ENCODE peak calls at places on chromosome 9, in eight cellular contexts. One of them, this sample, is unnamed.

GRCh38 chr9:8053501-8053900 is 253.9 kb upstream of the DMAC1 start:
- DNase-seq in right lobe of liver: no peak
- DNase-seq in pancreas: no peak
- DNase-seq in iris pigment epithelial cell: no peak
- DNase-seq in activated naive CD4-positive, alpha-beta T cell treated with Interleukin-2 at 50 U/mL for 16 hours: no peak
- DNase-seq in T-helper 9 cell: no peak
- DNase-seq in GM12892: no peak
- DNase-seq in tibial artery: no peak
- DNase-seq in this sample: no peak

GRCh38 chr9:110526426-110526825 is 53.1 kb downstream of the SVEP1 start:
- DNase-seq in GM12892: no peak
- DNase-seq in tibial artery: no peak
- DNase-seq in right lobe of liver: no peak
- DNase-seq in pancreas: no peak
- DNase-seq in T-helper 9 cell: no peak
- DNase-seq in activated naive CD4-positive, alpha-beta T cell treated with Interleukin-2 at 50 U/mL for 16 hours: no peak
- DNase-seq in iris pigment epithelial cell: peak
- DNase-seq in this sample: peak

GRCh38 chr9:8728910-8729309 is 929.3 kb upstream of the DMAC1 start:
- DNase-seq in T-helper 9 cell: no peak
- DNase-seq in activated naive CD4-positive, alpha-beta T cell treated with Interleukin-2 at 50 U/mL for 16 hours: no peak
- DNase-seq in iris pigment epithelial cell: no peak
- DNase-seq in pancreas: no peak
- DNase-seq in right lobe of liver: no peak
- DNase-seq in tibial artery: no peak
- DNase-seq in GM12892: no peak
- DNase-seq in this sample: no peak

GRCh38 chr9:32069169-32069813 is 315.2 kb upstream of the ACO1 start:
- DNase-seq in right lobe of liver: no peak
- DNase-seq in pancreas: no peak
- DNase-seq in activated naive CD4-positive, alpha-beta T cell treated with Interleukin-2 at 50 U/mL for 16 hours: no peak
- DNase-seq in iris pigment epithelial cell: no peak
- DNase-seq in T-helper 9 cell: no peak
- DNase-seq in tibial artery: no peak
- DNase-seq in GM12892: no peak
- DNase-seq in this sample: no peak

GRCh38 chr9:17799383-17799782 is 220.5 kb downstream of the SH3GL2 start:
- DNase-seq in T-helper 9 cell: no peak
- DNase-seq in pancreas: no peak
- DNase-seq in tibial artery: no peak
- DNase-seq in right lobe of liver: no peak
- DNase-seq in iris pigment epithelial cell: peak
- DNase-seq in GM12892: no peak
- DNase-seq in activated naive CD4-positive, alpha-beta T cell treated with Interleukin-2 at 50 U/mL for 16 hours: no peak
- DNase-seq in this sample: peak

GRCh38 chr9:134657666-134658377 is 16.2 kb downstream of the COL5A1 start:
- DNase-seq in GM12892: no peak
- DNase-seq in T-helper 9 cell: no peak
- DNase-seq in iris pigment epithelial cell: no peak
- DNase-seq in tibial artery: no peak
- DNase-seq in activated naive CD4-positive, alpha-beta T cell treated with Interleukin-2 at 50 U/mL for 16 hours: no peak
- DNase-seq in right lobe of liver: no peak
- DNase-seq in pancreas: no peak
- DNase-seq in this sample: no peak

GRCh38 chr9:72364679-72365524 is at the start of gene ZFAND5:
- DNase-seq in GM12892: peak
- DNase-seq in activated naive CD4-positive, alpha-beta T cell treated with Interleukin-2 at 50 U/mL for 16 hours: peak
- DNase-seq in right lobe of liver: peak
- DNase-seq in iris pigment epithelial cell: peak
- DNase-seq in tibial artery: peak
- DNase-seq in pancreas: peak
- DNase-seq in T-helper 9 cell: peak
- DNase-seq in this sample: peak

GRCh38 chr9:107751522-107752235 is 262.1 kb upstream of the KLF4 start:
- DNase-seq in activated naive CD4-positive, alpha-beta T cell treated with Interleukin-2 at 50 U/mL for 16 hours: no peak
- DNase-seq in iris pigment epithelial cell: peak
- DNase-seq in pancreas: peak
- DNase-seq in tibial artery: peak
- DNase-seq in GM12892: no peak
- DNase-seq in T-helper 9 cell: no peak
- DNase-seq in right lobe of liver: peak
- DNase-seq in this sample: no peak

GRCh38 chr9:137087409-137087925 is 682 bp downstream of the MAN1B1 start:
- DNase-seq in activated naive CD4-positive, alpha-beta T cell treated with Interleukin-2 at 50 U/mL for 16 hours: no peak
- DNase-seq in iris pigment epithelial cell: no peak
- DNase-seq in GM12892: no peak
- DNase-seq in pancreas: no peak
- DNase-seq in tibial artery: no peak
- DNase-seq in right lobe of liver: no peak
- DNase-seq in T-helper 9 cell: no peak
- DNase-seq in this sample: no peak

GRCh38 chr9:124348831-124349230 is 66.4 kb downstream of the PSMB7 start:
- DNase-seq in tibial artery: peak
- DNase-seq in GM12892: no peak
- DNase-seq in activated naive CD4-positive, alpha-beta T cell treated with Interleukin-2 at 50 U/mL for 16 hours: no peak
- DNase-seq in iris pigment epithelial cell: no peak
- DNase-seq in right lobe of liver: no peak
- DNase-seq in pancreas: no peak
- DNase-seq in T-helper 9 cell: no peak
- DNase-seq in this sample: no peak

GRCh38 chr9:118595719-118596305 is 773.4 kb downstream of the BRINP1 start:
- DNase-seq in activated naive CD4-positive, alpha-beta T cell treated with Interleukin-2 at 50 U/mL for 16 hours: no peak
- DNase-seq in GM12892: no peak
- DNase-seq in right lobe of liver: no peak
- DNase-seq in tibial artery: no peak
- DNase-seq in T-helper 9 cell: no peak
- DNase-seq in iris pigment epithelial cell: peak
- DNase-seq in pancreas: peak
- DNase-seq in this sample: peak

GRCh38 chr9:134879664-134880483 is 736 bp upstream of the FCN2 start:
- DNase-seq in GM12892: no peak
- DNase-seq in T-helper 9 cell: no peak
- DNase-seq in tibial artery: no peak
- DNase-seq in iris pigment epithelial cell: no peak
- DNase-seq in activated naive CD4-positive, alpha-beta T cell treated with Interleukin-2 at 50 U/mL for 16 hours: no peak
- DNase-seq in right lobe of liver: no peak
- DNase-seq in pancreas: no peak
- DNase-seq in this sample: no peak

GRCh38 chr9:128104171-128104618 is 23.3 kb downstream of the PTGES2 start:
- DNase-seq in iris pigment epithelial cell: no peak
- DNase-seq in tibial artery: no peak
- DNase-seq in right lobe of liver: peak
- DNase-seq in pancreas: peak
- DNase-seq in T-helper 9 cell: no peak
- DNase-seq in activated naive CD4-positive, alpha-beta T cell treated with Interleukin-2 at 50 U/mL for 16 hours: no peak
- DNase-seq in GM12892: no peak
- DNase-seq in this sample: no peak

GRCh38 chr9:84466580-84467285 is 126.2 kb upstream of the SLC28A3 start:
- DNase-seq in pancreas: no peak
- DNase-seq in activated naive CD4-positive, alpha-beta T cell treated with Interleukin-2 at 50 U/mL for 16 hours: no peak
- DNase-seq in T-helper 9 cell: no peak
- DNase-seq in GM12892: no peak
- DNase-seq in tibial artery: no peak
- DNase-seq in right lobe of liver: no peak
- DNase-seq in iris pigment epithelial cell: no peak
- DNase-seq in this sample: no peak

GRCh38 chr9:114718801-114719221 is 36.8 kb upstream of the TEX48 start:
- DNase-seq in GM12892: no peak
- DNase-seq in iris pigment epithelial cell: no peak
- DNase-seq in right lobe of liver: no peak
- DNase-seq in pancreas: no peak
- DNase-seq in activated naive CD4-positive, alpha-beta T cell treated with Interleukin-2 at 50 U/mL for 16 hours: peak
- DNase-seq in T-helper 9 cell: peak
- DNase-seq in tibial artery: no peak
- DNase-seq in this sample: no peak

GRCh38 chr9:90099262-90099982 is 494.6 kb downstream of the GADD45G start:
- DNase-seq in pancreas: no peak
- DNase-seq in GM12892: no peak
- DNase-seq in iris pigment epithelial cell: peak
- DNase-seq in T-helper 9 cell: no peak
- DNase-seq in tibial artery: no peak
- DNase-seq in activated naive CD4-positive, alpha-beta T cell treated with Interleukin-2 at 50 U/mL for 16 hours: no peak
- DNase-seq in right lobe of liver: no peak
- DNase-seq in this sample: no peak

GRCh38 chr9:6239048-6239461 is 23.4 kb downstream of the IL33 start:
- DNase-seq in right lobe of liver: no peak
- DNase-seq in activated naive CD4-positive, alpha-beta T cell treated with Interleukin-2 at 50 U/mL for 16 hours: no peak
- DNase-seq in tibial artery: no peak
- DNase-seq in iris pigment epithelial cell: peak
- DNase-seq in T-helper 9 cell: no peak
- DNase-seq in pancreas: no peak
- DNase-seq in GM12892: no peak
- DNase-seq in this sample: no peak

GRCh38 chr9:20253635-20254034 is 368.7 kb downstream of the MLLT3 start:
- DNase-seq in pancreas: no peak
- DNase-seq in iris pigment epithelial cell: no peak
- DNase-seq in right lobe of liver: no peak
- DNase-seq in tibial artery: no peak
- DNase-seq in GM12892: no peak
- DNase-seq in T-helper 9 cell: no peak
- DNase-seq in activated naive CD4-positive, alpha-beta T cell treated with Interleukin-2 at 50 U/mL for 16 hours: no peak
- DNase-seq in this sample: no peak

GRCh38 chr9:6564370-6564769 is 81.2 kb downstream of the GLDC start:
- DNase-seq in T-helper 9 cell: no peak
- DNase-seq in pancreas: no peak
- DNase-seq in GM12892: no peak
- DNase-seq in iris pigment epithelial cell: peak
- DNase-seq in activated naive CD4-positive, alpha-beta T cell treated with Interleukin-2 at 50 U/mL for 16 hours: no peak
- DNase-seq in right lobe of liver: no peak
- DNase-seq in tibial artery: peak
- DNase-seq in this sample: no peak

GRCh38 chr9:99103909-99104458 is 929 bp upstream of the TGFBR1 start:
- DNase-seq in pancreas: no peak
- DNase-seq in GM12892: no peak
- DNase-seq in T-helper 9 cell: no peak
- DNase-seq in activated naive CD4-positive, alpha-beta T cell treated with Interleukin-2 at 50 U/mL for 16 hours: no peak
- DNase-seq in right lobe of liver: no peak
- DNase-seq in tibial artery: peak
- DNase-seq in iris pigment epithelial cell: peak
- DNase-seq in this sample: no peak

GRCh38 chr9:88523056-88523455 is 11.9 kb upstream of the NXNL2 start:
- DNase-seq in activated naive CD4-positive, alpha-beta T cell treated with Interleukin-2 at 50 U/mL for 16 hours: no peak
- DNase-seq in GM12892: no peak
- DNase-seq in right lobe of liver: no peak
- DNase-seq in tibial artery: no peak
- DNase-seq in T-helper 9 cell: no peak
- DNase-seq in iris pigment epithelial cell: peak
- DNase-seq in pancreas: no peak
- DNase-seq in this sample: no peak

GRCh38 chr9:94624621-94625020 is 14.7 kb downstream of the FBP1 start:
- DNase-seq in tibial artery: no peak
- DNase-seq in activated naive CD4-positive, alpha-beta T cell treated with Interleukin-2 at 50 U/mL for 16 hours: no peak
- DNase-seq in iris pigment epithelial cell: no peak
- DNase-seq in pancreas: no peak
- DNase-seq in right lobe of liver: no peak
- DNase-seq in GM12892: no peak
- DNase-seq in T-helper 9 cell: no peak
- DNase-seq in this sample: no peak

GRCh38 chr9:5321058-5321457 is 16.5 kb upstream of the RLN2 start:
- DNase-seq in right lobe of liver: no peak
- DNase-seq in tibial artery: no peak
- DNase-seq in GM12892: no peak
- DNase-seq in pancreas: no peak
- DNase-seq in T-helper 9 cell: no peak
- DNase-seq in activated naive CD4-positive, alpha-beta T cell treated with Interleukin-2 at 50 U/mL for 16 hours: no peak
- DNase-seq in iris pigment epithelial cell: peak
- DNase-seq in this sample: no peak

GRCh38 chr9:114155263-114155966 is at the start of gene COL27A1:
- DNase-seq in iris pigment epithelial cell: peak
- DNase-seq in GM12892: peak
- DNase-seq in tibial artery: peak
- DNase-seq in activated naive CD4-positive, alpha-beta T cell treated with Interleukin-2 at 50 U/mL for 16 hours: peak
- DNase-seq in pancreas: peak
- DNase-seq in right lobe of liver: peak
- DNase-seq in T-helper 9 cell: peak
- DNase-seq in this sample: no peak

GRCh38 chr9:136629879-136630661 is 32.6 kb upstream of the EGFL7 start:
- DNase-seq in right lobe of liver: peak
- DNase-seq in tibial artery: no peak
- DNase-seq in iris pigment epithelial cell: peak
- DNase-seq in pancreas: peak
- DNase-seq in T-helper 9 cell: peak
- DNase-seq in GM12892: no peak
- DNase-seq in activated naive CD4-positive, alpha-beta T cell treated with Interleukin-2 at 50 U/mL for 16 hours: peak
- DNase-seq in this sample: no peak

GRCh38 chr9:126329476-126330275 is 3.0 kb downstream of the MVB12B start:
- DNase-seq in activated naive CD4-positive, alpha-beta T cell treated with Interleukin-2 at 50 U/mL for 16 hours: no peak
- DNase-seq in iris pigment epithelial cell: no peak
- DNase-seq in right lobe of liver: no peak
- DNase-seq in pancreas: no peak
- DNase-seq in T-helper 9 cell: no peak
- DNase-seq in GM12892: no peak
- DNase-seq in tibial artery: no peak
- DNase-seq in this sample: no peak

This sample was measured in retinal pigment epithelial cell.